ENCODE peak calls at places on chromosomes 1 and 21, in four cellular contexts. N is GM12878, F is K562, B is H1. D is an unnamed sample.

GRCh38 chr1:143699115-143699514 is 272.7 kb downstream of the FAM72C start:
- DNase-seq in B (no peak), F (no peak), N (no peak), D (no peak)

GRCh38 chr1:228823200-228823599 is 87.9 kb downstream of the RHOU start:
- DNase-seq in N (no peak), F (no peak), B (no peak), D (no peak)

GRCh38 chr1:76944942-76945341 is 77.7 kb downstream of the ST6GALNAC5 start:
- DNase-seq in F (no peak), N (no peak), B (no peak), D (no peak)

GRCh38 chr21:43287974-43288755 is 119.4 kb downstream of the CRYAA start:
- DNase-seq in N (no peak), F (no peak), B (no peak), D (no peak)

GRCh38 chr1:164617607-164618564 is 58.9 kb downstream of the PBX1 start:
- DNase-seq in B (peak; percentile 21), N (no peak), F (peak; percentile 29), D (no peak)

GRCh38 chr1:200989337-200989736 is 34.2 kb downstream of the KIF21B start:
- DNase-seq in B (no peak), F (no peak), N (no peak), D (no peak)

GRCh38 chr1:18922319-18922726 is 20.0 kb upstream of the ALDH4A1 start:
- DNase-seq in B (no peak), F (no peak), N (no peak), D (no peak)

GRCh38 chr1:45348966-45349677 is 8.9 kb upstream of the MUTYH start:
- DNase-seq in N (no peak), F (no peak), B (no peak), D (no peak)

GRCh38 chr1:232568906-232569305 is 61.0 kb downstream of the SIPA1L2 start:
- DNase-seq in B (no peak), N (no peak), F (no peak), D (no peak)

GRCh38 chr1:157367870-157368269 is 184.4 kb downstream of the FCRL5 start:
- DNase-seq in B (no peak), N (no peak), F (no peak), D (no peak)

GRCh38 chr1:167223144-167224103 is 2.7 kb downstream of the POU2F1 start:
- DNase-seq in N (no peak), B (no peak), F (no peak), D (no peak)

GRCh38 chr1:243490748-243491686 is 235.2 kb downstream of the SDCCAG8 start:
- DNase-seq in F (no peak), N (no peak), B (no peak), D (peak; percentile 81)

GRCh38 chr1:116405241-116406135 is 32.4 kb downstream of the ATP1A1 start:
- DNase-seq in N (no peak), B (no peak), F (no peak), D (no peak)

DNA sequence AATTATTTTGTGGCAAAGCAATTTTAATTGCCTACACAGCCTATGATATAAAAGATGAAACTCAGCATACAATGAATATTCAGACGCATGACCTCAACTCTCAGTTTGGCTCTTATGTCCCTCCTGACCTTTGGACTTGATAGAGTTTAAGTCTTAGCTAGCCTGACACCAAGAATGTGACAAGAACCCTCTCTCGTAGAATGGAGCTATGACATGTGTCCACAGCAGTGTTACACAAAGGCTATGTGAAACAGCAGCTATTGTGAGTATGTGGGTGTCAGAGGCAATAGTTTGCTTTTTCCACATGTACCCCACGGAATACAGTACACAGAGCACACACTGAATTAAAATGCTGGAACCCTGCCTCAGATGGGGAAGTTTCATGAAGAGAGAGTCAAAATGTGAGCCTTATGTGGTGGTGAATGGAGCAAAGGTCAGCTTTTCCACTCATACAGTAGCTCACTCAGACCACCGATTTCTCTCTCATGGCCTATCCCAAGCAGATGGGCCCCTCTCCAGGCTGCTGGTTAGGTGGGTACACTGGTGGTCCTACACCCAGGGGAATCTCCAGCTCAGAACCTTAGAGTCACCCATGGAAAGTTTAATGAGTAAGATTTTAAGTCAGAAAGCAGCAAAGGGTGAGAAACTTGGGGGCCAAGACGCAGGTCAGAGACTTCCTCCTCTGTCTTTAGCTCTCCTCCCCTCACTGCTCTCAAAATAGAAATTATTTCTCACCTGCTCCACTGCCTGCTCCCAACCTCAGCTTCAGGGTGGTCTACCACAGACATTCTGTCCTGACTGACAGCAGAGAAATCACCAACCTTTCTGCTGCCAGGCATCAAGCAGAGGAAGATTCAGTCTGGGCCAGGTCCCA is 10.1 kb upstream of the XCL2 start:
- DNase-seq in N (no peak), F (no peak), B (no peak), D (no peak)
- H3K9ac ChIP-seq in N (no peak overlapping the region), F (no peak overlapping the region), B (no peak overlapping the region), D (no peak overlapping the region)

GRCh38 chr21:45329261-45330074 is 41.8 kb upstream of the POFUT2 start:
- DNase-seq in B (no peak), N (no peak), F (no peak), D (no peak)
- H3K4me1 ChIP-seq in B (peaks cover 19% of the 10 kb centered on the region), N (peaks cover 21% of the 10 kb centered on the region), F (peaks cover 51% of the 10 kb centered on the region), D (peaks cover 70% of the 10 kb centered on the region)

GRCh38 chr1:26787381-26787705 is 407 bp upstream of the PIGV start:
- DNase-seq in F (peak; percentile 51), B (no peak), N (peak; percentile 80), D (no peak)
- TF ChIP-seq YY1 in F (no peak), B (no peak), N (no peak), D (no peak)

DNA sequence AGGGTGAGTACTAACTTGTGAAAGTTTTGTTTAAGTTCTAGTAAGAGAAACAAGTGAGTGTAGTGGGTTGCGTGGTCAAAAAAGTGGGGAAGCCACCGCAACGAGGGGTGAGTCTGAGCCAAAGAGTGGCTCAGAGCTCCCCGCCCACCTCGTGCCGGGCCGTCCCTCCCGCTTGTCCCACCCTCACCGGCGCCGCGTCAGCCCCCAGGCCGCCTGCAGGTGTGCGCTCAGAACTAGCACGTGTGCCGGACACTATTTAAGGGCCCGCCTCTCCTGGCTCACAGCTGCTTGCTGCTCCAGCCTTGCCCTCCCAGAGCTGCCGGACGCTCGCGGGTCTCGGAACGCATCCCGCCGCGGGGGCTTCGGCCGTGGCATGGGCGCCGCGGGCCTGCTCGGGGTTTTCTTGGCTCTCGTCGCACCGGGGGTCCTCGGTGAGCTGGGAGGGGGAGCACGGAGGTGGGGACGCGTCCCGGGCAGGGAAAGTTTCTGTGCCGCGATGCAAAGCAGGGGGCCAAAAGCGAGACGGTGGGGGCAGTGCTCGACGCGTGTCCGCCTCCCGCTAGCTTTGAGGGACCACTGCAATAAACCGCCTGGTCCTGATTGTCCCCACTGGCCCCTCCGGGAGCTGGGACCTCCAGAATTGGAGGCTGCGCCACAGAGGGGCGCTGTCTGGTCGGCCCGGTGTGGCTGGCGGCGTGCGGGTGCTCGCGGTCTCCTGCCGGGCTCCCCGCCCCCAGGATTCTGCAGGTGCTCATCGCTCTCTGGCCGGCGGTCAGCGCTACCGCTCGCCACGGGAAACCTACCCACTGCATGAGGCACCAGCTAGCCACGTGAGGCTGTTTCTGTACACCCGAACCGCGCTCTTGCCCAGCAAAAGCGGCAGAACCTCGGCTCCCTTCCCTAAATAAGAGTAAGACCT is at the start of gene CR2:
- DNase-seq in N (no peak), F (peak; percentile 58), B (peak; percentile 59), D (peak; percentile 65)
- H3K9ac ChIP-seq in N (peak within 1 kb of the TSS; percentile 61), F (peak within 1 kb of the TSS; percentile 20), B (peak within 1 kb of the TSS; percentile 14), D (peak within 1 kb of the TSS; percentile 75)

DNA sequence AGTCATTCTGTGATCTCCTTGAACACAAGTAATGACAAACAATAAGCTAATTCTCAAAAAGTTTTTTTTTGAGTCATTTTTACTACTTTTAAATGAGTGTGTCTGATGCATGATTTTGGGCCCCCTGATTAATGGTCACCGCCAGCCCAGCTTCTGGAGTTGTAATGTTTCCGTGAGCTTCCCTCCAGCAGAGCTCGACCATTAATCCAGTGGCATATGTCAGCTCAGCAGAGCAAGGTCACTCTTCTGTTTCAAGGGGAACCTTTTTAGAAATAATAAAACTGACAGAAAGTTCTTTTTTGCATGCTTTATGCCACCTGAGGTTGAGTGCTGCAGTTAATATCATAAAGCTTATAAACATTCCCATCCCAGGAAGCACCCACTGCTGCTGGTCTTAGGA is 14.2 kb downstream of the SAMSN1 start:
- DNase-seq in N (no peak), B (no peak), F (no peak), D (no peak)
- H3K4me1 ChIP-seq in N (peaks cover 20% of the 10 kb centered on the region), B (no peaks in the 10 kb centered on the region), F (peaks cover 3% of the 10 kb centered on the region), D (no peaks in the 10 kb centered on the region)

GRCh38 chr21:38766987-38767722 is 38.6 kb upstream of the ETS2 start:
- DNase-seq in F (no peak), B (no peak), N (peak; percentile 96), D (no peak)

GRCh38 chr21:38768385-38769071 is 37.2 kb upstream of the ETS2 start:
- DNase-seq in N (no peak), F (peak; percentile 24), B (no peak), D (no peak)

GRCh38 chr21:38771536-38771935 is 34.2 kb upstream of the ETS2 start:
- DNase-seq in N (no peak), B (no peak), F (no peak), D (no peak)

GRCh38 chr21:38770660-38771059 is 35.1 kb upstream of the ETS2 start:
- DNase-seq in F (no peak), B (no peak), N (no peak), D (no peak)

GRCh38 chr21:38769253-38769780 is 36.4 kb upstream of the ETS2 start:
- DNase-seq in N (no peak), F (no peak), B (no peak), D (no peak)
- TF ChIP-seq YY1 in N (no peak), F (no peak), B (no peak), D (no peak)

GRCh38 chr1:173429517-173430477 is 47.3 kb upstream of the PRDX6 start:
- DNase-seq in B (peak; percentile 15), F (peak; percentile 81), N (no peak), D (peak; percentile 73)
- H3K9ac ChIP-seq in B (no peak overlapping the region), F (peak overlapping the region; percentile 73), N (peak overlapping the region; percentile 19), D (peak overlapping the region; percentile 43)

GRCh38 chr1:223715710-223716103 is 3.4 kb downstream of the CAPN2 start:
- DNase-seq in F (no peak), N (no peak), B (no peak), D (no peak)
- H3K4me1 ChIP-seq in F (peaks cover 35% of the 10 kb centered on the region), N (peaks cover 32% of the 10 kb centered on the region), B (peaks cover 4% of the 10 kb centered on the region), D (peaks cover 18% of the 10 kb centered on the region)

DNA sequence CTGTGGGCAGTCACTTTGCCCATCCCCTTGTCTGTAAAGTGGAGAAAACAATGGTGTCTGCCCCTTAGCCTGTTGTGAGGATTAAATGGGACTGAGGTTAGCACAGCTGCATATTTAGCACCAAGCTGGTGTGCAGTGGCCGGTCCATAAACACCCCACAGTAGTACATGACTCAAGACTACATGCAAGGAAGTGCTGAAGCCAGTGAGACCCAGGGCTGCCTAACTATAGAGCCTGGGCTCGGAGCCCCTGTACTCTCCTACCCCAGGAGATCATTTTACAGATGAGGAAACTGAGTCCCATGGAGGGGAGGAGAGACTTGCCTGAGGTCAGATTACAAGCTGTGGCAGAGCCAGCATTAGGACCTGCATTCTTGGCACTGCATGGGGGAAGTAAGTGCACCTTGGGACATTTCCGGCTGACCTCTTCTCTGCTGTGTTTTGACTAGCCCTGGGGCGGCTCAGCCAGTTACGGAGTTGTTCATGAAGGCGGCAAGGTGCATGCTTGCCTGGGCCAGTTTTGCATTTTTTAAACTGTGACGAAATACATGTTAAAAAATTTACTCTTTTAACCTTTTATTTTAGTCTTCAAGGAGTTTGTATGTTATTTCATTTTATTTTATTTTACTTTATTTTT is 3.2 kb downstream of the SERINC2 start:
- DNase-seq in N (no peak), F (no peak), B (no peak), D (no peak)
- TF ChIP-seq YY1 in N (no peak), F (no peak), B (no peak), D (no peak)

GRCh38 chr1:27145934-27146354 is 9.0 kb downstream of the SLC9A1 start:
- DNase-seq in N (no peak), B (no peak), F (peak; percentile 65), D (no peak)
- H3K9ac ChIP-seq in N (no peak overlapping the region), B (no peak overlapping the region), F (peak overlapping the region; percentile 8), D (peak overlapping the region; percentile 45)